ENCODE peak calls at places on chromosome 22, in six cellular contexts. I is choroid plexus epithelial cell, C is ovary, D is foreskin fibroblast, U is mucosa of descending colon, H is HFF-Myc. B is an unnamed sample.

GRCh38 chr22:40498454-40499186 is 128.2 kb downstream of the SGSM3 start:
- DNase-seq in D (peak; percentile 85), C (no peak), U (no peak), I (peak; percentile 91), H (peak; percentile 80), B (peak; percentile 65)

GRCh38 chr22:25489947-25490346 is 74.5 kb upstream of the GRK3 start:
- DNase-seq in H (no peak), C (no peak), I (no peak), U (no peak), D (no peak), B (no peak)

GRCh38 chr22:21041937-21042336 is 3.8 kb upstream of the LRRC74B start:
- DNase-seq in H (no peak), I (peak; percentile 71), D (peak; percentile 81), U (no peak), C (no peak), B (peak; percentile 37)

GRCh38 chr22:39433476-39434242 is 23.2 kb upstream of the MGAT3 start:
- DNase-seq in I (no peak), U (no peak), H (no peak), D (no peak), C (no peak), B (no peak)

GRCh38 chr22:23574877-23575276 is 5.2 kb downstream of the IGLL1 start:
- DNase-seq in D (no peak), H (no peak), U (no peak), I (no peak), C (peak; percentile 8), B (no peak)

GRCh38 chr22:38513063-38513462 is 7.0 kb upstream of the DDX17 start:
- DNase-seq in I (no peak), D (no peak), H (no peak), U (peak; percentile 36), C (no peak), B (no peak)

GRCh38 chr22:39298194-39298987 is 21.0 kb downstream of the RPL3 start:
- DNase-seq in D (no peak), H (no peak), U (no peak), I (no peak), C (no peak), B (no peak)

GRCh38 chr22:17898375-17898774 is 124.1 kb upstream of the BID start:
- DNase-seq in U (no peak), H (no peak), C (no peak), D (no peak), I (no peak), B (no peak)

GRCh38 chr22:44567846-44568493 is 69.9 kb upstream of the RTL6 start:
- DNase-seq in I (peak; percentile 70), D (peak; percentile 63), H (peak; percentile 9), C (no peak), U (peak; percentile 51), B (peak; percentile 24)

GRCh38 chr22:42416671-42417230 is 15.5 kb downstream of the NFAM1 start:
- DNase-seq in D (no peak), H (no peak), C (no peak), I (no peak), U (no peak), B (no peak)

GRCh38 chr22:42418811-42419243 is 13.4 kb downstream of the NFAM1 start:
- DNase-seq in U (no peak), H (no peak), C (no peak), D (no peak), I (no peak), B (no peak)

GRCh38 chr22:42417645-42418303 is 14.4 kb downstream of the NFAM1 start:
- DNase-seq in D (no peak), C (no peak), H (no peak), I (no peak), U (no peak), B (no peak)

GRCh38 chr22:42414565-42415298 is 17.5 kb downstream of the NFAM1 start:
- DNase-seq in C (no peak), D (no peak), H (no peak), I (no peak), U (no peak), B (no peak)

GRCh38 chr22:42419328-42419881 is 12.8 kb downstream of the NFAM1 start:
- DNase-seq in H (no peak), C (no peak), I (no peak), U (peak; percentile 10), D (no peak), B (no peak)
- H3K4me3 ChIP-seq in H (no peak overlapping the region), C (no peak overlapping the region), I (no peak overlapping the region), U (no peak overlapping the region), D (no peak overlapping the region), B (no peak overlapping the region)

GRCh38 chr22:50084085-50084484 is 1.1 kb downstream of the MLC1 start:
- DNase-seq in I (no peak), H (no peak), C (no peak), U (no peak), D (no peak), B (no peak)
- H3K4me3 ChIP-seq in I (no peak overlapping the region), H (no peak overlapping the region), C (no peak overlapping the region), U (no peak overlapping the region), D (no peak overlapping the region), B (no peak overlapping the region)

GRCh38 chr22:27796829-27797792 is 4.4 kb downstream of the MN1 start:
- DNase-seq in I (no peak), D (no peak), H (no peak), C (no peak), U (no peak), B (no peak)
- H3K4me3 ChIP-seq in I (no peak overlapping the region), D (no peak overlapping the region), H (no peak overlapping the region), C (no peak overlapping the region), U (no peak overlapping the region), B (no peak overlapping the region)

GRCh38 chr22:42933783-42934144 is 76.7 kb upstream of the ARFGAP3 start:
- DNase-seq in D (peak; percentile 81), H (peak; percentile 88), C (no peak), U (no peak), I (peak; percentile 97), B (no peak)
- H3K4me3 ChIP-seq in D (no peak overlapping the region), H (peak overlapping the region; percentile 14), C (no peak overlapping the region), U (no peak overlapping the region), I (no peak overlapping the region), B (no peak overlapping the region)

GRCh38 chr22:42959472-42960145 is 55.3 kb downstream of the PACSIN2 start:
- DNase-seq in U (peak; percentile 68), C (no peak), H (no peak), I (peak; percentile 98), D (no peak), B (no peak)

GRCh38 chr22:42961815-42962214 is 53.1 kb downstream of the PACSIN2 start:
- DNase-seq in C (no peak), H (no peak), I (no peak), U (peak; percentile 43), D (no peak), B (no peak)

GRCh38 chr22:42957958-42958357 is 57.0 kb downstream of the PACSIN2 start:
- DNase-seq in D (no peak), I (no peak), C (no peak), H (no peak), U (no peak), B (no peak)

GRCh38 chr22:42958937-42959336 is 56.0 kb downstream of the PACSIN2 start:
- DNase-seq in C (no peak), H (no peak), U (no peak), D (no peak), I (no peak), B (no peak)

GRCh38 chr22:42960146-42960509 is 54.8 kb downstream of the PACSIN2 start:
- DNase-seq in C (no peak), U (no peak), I (no peak), H (no peak), D (no peak), B (no peak)
- H3K4me3 ChIP-seq in C (no peak overlapping the region), U (no peak overlapping the region), I (no peak overlapping the region), H (no peak overlapping the region), D (no peak overlapping the region), B (no peak overlapping the region)

GRCh38 chr22:46535876-46536558 is 1.4 kb downstream of the CELSR1 start:
- DNase-seq in C (no peak), I (no peak), H (no peak), U (no peak), D (no peak), B (no peak)
- H3K4me3 ChIP-seq in C (no peak overlapping the region), I (no peak overlapping the region), H (no peak overlapping the region), U (no peak overlapping the region), D (no peak overlapping the region), B (no peak overlapping the region)

GRCh38 chr22:27613099-27614089 is 188.2 kb downstream of the MN1 start:
- DNase-seq in C (no peak), H (no peak), U (no peak), D (no peak), I (no peak), B (no peak)
- H3K4me3 ChIP-seq in C (no peak overlapping the region), H (no peak overlapping the region), U (no peak overlapping the region), D (no peak overlapping the region), I (no peak overlapping the region), B (no peak overlapping the region)

B was measured in MG63.